ENCODE peak calls at places on chromosomes 6 and 20, in four cellular contexts. T, Q, N and V are unnamed samples.

GRCh38 chr6:145705561-145705960 is 29.8 kb downstream of the EPM2A start:
- DNase-seq in Q (no peak), T (no peak), N (no peak), V (no peak)

GRCh38 chr6:170291271-170292110 is 613 bp upstream of the DLL1 start:
- DNase-seq in N (peak; percentile 93), Q (peak; percentile 78), T (peak; percentile 42), V (peak; percentile 89)

GRCh38 chr20:14979472-14979986 is 642.1 kb upstream of the FLRT3 start:
- DNase-seq in T (no peak), Q (no peak), N (no peak), V (no peak)

GRCh38 chr20:50415031-50415515 is 95.1 kb upstream of the PTPN1 start:
- DNase-seq in Q (no peak), T (no peak), N (no peak), V (no peak)

GRCh38 chr20:7858851-7859250 is 81.4 kb downstream of the HAO1 start:
- DNase-seq in Q (no peak), N (no peak), T (no peak), V (no peak)

GRCh38 chr6:548517-548916 is 108.4 kb downstream of the HUS1B start:
- DNase-seq in N (no peak), T (no peak), Q (no peak), V (no peak)

GRCh38 chr6:108689279-108690161 is 128.8 kb downstream of the FOXO3 start:
- DNase-seq in Q (no peak), N (no peak), T (peak; percentile 82), V (no peak)

GRCh38 chr6:80338201-80338836 is 231.8 kb downstream of the BCKDHB start:
- DNase-seq in N (peak; percentile 89), T (peak; percentile 32), Q (peak; percentile 72), V (peak; percentile 88)

GRCh38 chr20:45781391-45781931 is 10.2 kb downstream of the WFDC3 start:
- DNase-seq in T (no peak), N (no peak), Q (no peak), V (no peak)

GRCh38 chr6:125859691-125860210 is 69.0 kb downstream of the NCOA7 start:
- DNase-seq in T (no peak), Q (no peak), N (no peak), V (no peak)

GRCh38 chr20:47126374-47126705 is 230.2 kb downstream of the ZMYND8 start:
- DNase-seq in Q (no peak), T (no peak), N (no peak), V (no peak)

GRCh38 chr6:122165014-122165413 is 234.4 kb upstream of the HSF2 start:
- DNase-seq in Q (no peak), T (no peak), N (no peak), V (peak; percentile 55)

GRCh38 chr6:71558974-71559373 is 270.4 kb downstream of the OGFRL1 start:
- DNase-seq in Q (no peak), T (no peak), N (no peak), V (no peak)

GRCh38 chr20:30502670-30503069 is 754.8 kb upstream of the DEFB115 start:
- DNase-seq in T (no peak), N (no peak), Q (no peak), V (no peak)

GRCh38 chr20:8431538-8432434 is 299.7 kb downstream of the PLCB1 start:
- DNase-seq in T (peak; percentile 66), Q (peak; percentile 53), N (peak; percentile 24), V (no peak)

GRCh38 chr6:33904050-33904827 is 100.4 kb upstream of the MLN start:
- DNase-seq in N (no peak), T (no peak), Q (no peak), V (peak; percentile 89)

GRCh38 chr6:46882622-46883021 is 39.1 kb downstream of the ADGRF5 start:
- DNase-seq in N (no peak), T (no peak), Q (no peak), V (no peak)

GRCh38 chr6:37125779-37126553 is 44.0 kb upstream of the PIM1 start:
- DNase-seq in N (peak; percentile 98), T (no peak), Q (no peak), V (no peak)

GRCh38 chr6:154683756-154684523 is 49.3 kb upstream of the SCAF8 start:
- DNase-seq in T (no peak), N (no peak), Q (no peak), V (no peak)

GRCh38 chr20:19913927-19914614 is 103.1 kb upstream of the NAA20 start:
- DNase-seq in Q (no peak), T (no peak), N (no peak), V (no peak)

GRCh38 chr6:106751501-106752252 is 122.3 kb downstream of the QRSL1 start:
- DNase-seq in T (no peak), N (no peak), Q (no peak), V (no peak)

GRCh38 chr6:128112494-128112893 is 211.6 kb upstream of the THEMIS start:
- DNase-seq in T (no peak), Q (no peak), N (no peak), V (no peak)

GRCh38 chr6:81515562-81516453 is 236.7 kb downstream of the TENT5A start:
- DNase-seq in T (no peak), Q (no peak), N (no peak), V (no peak)

GRCh38 chr6:150599199-150600002 is at the start of gene PLEKHG1:
- DNase-seq in T (peak; percentile 69), Q (peak; percentile 92), N (peak; percentile 86), V (peak; percentile 96)
- H3K27ac ChIP-seq in T (peak within 1 kb of the TSS; percentile 85), Q (peak within 1 kb of the TSS; percentile 97), N (no peak within 1 kb of the TSS), V (peak within 1 kb of the TSS; percentile 97)

GRCh38 chr20:24770628-24771556 is 178.2 kb upstream of the CST7 start:
- DNase-seq in Q (peak; percentile 26), N (no peak), T (no peak), V (peak; percentile 45)

GRCh38 chr20:24769878-24770627 is 179.0 kb upstream of the CST7 start:
- DNase-seq in Q (peak; percentile 29), N (no peak), T (no peak), V (peak; percentile 71)

GRCh38 chr20:24773168-24773567 is 175.9 kb upstream of the CST7 start:
- DNase-seq in T (no peak), Q (no peak), N (no peak), V (no peak)

GRCh38 chr20:24772667-24773066 is 176.4 kb upstream of the CST7 start:
- DNase-seq in Q (no peak), N (no peak), T (no peak), V (peak; percentile 27)

GRCh38 chr20:24771651-24772061 is 177.4 kb upstream of the CST7 start:
- DNase-seq in N (no peak), Q (peak; percentile 15), T (no peak), V (peak; percentile 69)
- H3K4me1 ChIP-seq in N (no peaks in the 10 kb centered on the region), Q (no peaks in the 10 kb centered on the region), T (no peaks in the 10 kb centered on the region), V (peaks cover 5% of the 10 kb centered on the region)

GRCh38 chr6:120230008-120230407 is 880.4 kb upstream of the MAN1A1 start:
- DNase-seq in N (peak; percentile 48), Q (no peak), T (no peak), V (no peak)
- TF ChIP-seq CTCF in N (peak; percentile 43), Q (no peak), T (no peak), V (no peak)

GRCh38 chr20:57142667-57143066 is 123.8 kb downstream of the BMP7 start:
- DNase-seq in T (no peak), N (no peak), Q (no peak), V (peak; percentile 52)
- H3K27ac ChIP-seq in T (no peak overlapping the region), N (no peak overlapping the region), Q (no peak overlapping the region), V (no peak overlapping the region)

GRCh38 chr20:3803854-3804253 is 7.7 kb downstream of the CDC25B start:
- DNase-seq in N (no peak), T (peak; percentile 31), Q (peak; percentile 32), V (peak; percentile 62)

GRCh38 chr20:3801846-3802245 is 5.7 kb downstream of the CDC25B start:
- DNase-seq in T (no peak), Q (peak; percentile 35), N (no peak), V (peak; percentile 81)

GRCh38 chr20:3801299-3801698 is 5.2 kb downstream of the CDC25B start:
- DNase-seq in T (no peak), Q (peak; percentile 12), N (no peak), V (peak; percentile 67)

GRCh38 chr20:3803289-3803688 is 7.2 kb downstream of the CDC25B start:
- DNase-seq in Q (peak; percentile 39), N (no peak), T (peak; percentile 33), V (peak; percentile 65)

DNA sequence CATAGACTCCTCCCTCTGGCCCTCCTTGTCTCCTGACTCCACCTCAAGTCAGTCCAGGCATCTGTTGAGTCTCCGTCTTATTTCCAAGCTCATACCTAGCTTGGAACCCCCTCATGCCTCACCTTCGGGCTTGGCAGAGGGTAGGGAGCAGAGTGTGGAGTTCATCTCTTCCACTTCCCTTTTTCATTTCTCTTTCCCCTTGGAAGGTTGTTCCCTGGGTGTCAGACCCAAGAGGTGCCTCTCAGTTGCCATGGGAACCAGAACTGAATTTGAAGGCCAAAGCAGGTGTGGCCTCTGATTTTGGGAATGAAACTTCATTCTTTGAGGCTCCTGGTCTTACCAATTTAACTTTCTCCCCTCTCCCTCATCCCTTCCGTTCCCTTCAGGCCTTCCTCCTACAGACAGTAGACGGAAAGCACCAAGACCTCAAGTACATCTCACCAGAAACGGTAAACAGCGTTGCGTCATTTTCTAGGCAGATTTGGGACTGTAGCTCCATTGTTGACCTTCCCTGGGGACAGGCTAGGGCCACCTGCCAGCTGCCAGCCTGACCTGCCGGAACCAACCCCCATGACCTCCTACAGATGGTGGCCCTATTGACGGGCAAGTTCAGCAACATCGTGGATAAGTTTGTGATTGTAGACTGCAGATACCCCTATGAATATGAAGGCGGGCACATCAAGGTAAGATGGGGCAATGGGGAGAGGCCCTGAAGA is 6.6 kb downstream of the CDC25B start:
- DNase-seq in T (peak; percentile 25), N (no peak), Q (no peak), V (no peak)
- H3K4me1 ChIP-seq in T (peaks cover 14% of the 10 kb centered on the region), N (peaks cover 41% of the 10 kb centered on the region), Q (peaks cover 30% of the 10 kb centered on the region), V (peaks cover 100% of the 10 kb centered on the region)

GRCh38 chr20:63027425-63028389 is 20.9 kb upstream of the BHLHE23 start:
- DNase-seq in Q (peak; percentile 36), N (peak; percentile 83), T (no peak), V (peak; percentile 68)
- TF ChIP-seq CTCF in Q (no peak), N (no peak), T (no peak), V (no peak)